ENCODE peak calls at places on chromosomes 1 and 21, in five cellular contexts. One of them, this sample, is unnamed.

GRCh38 chr1:68293609-68294353 is 61.5 kb upstream of the WLS start:
- DNase-seq in testis: peak
- DNase-seq in fibroblast of lung: peak
- DNase-seq in cardiac muscle cell: peak
- DNase-seq in fibroblast of pulmonary artery: peak
- DNase-seq in this sample: no peak

GRCh38 chr1:81030441-81030840 is 770.3 kb upstream of the ADGRL2 start:
- DNase-seq in testis: no peak
- DNase-seq in fibroblast of pulmonary artery: no peak
- DNase-seq in cardiac muscle cell: no peak
- DNase-seq in fibroblast of lung: no peak
- DNase-seq in this sample: no peak

GRCh38 chr1:241610056-241610815 is 29.9 kb downstream of the CHML start:
- DNase-seq in testis: peak
- DNase-seq in cardiac muscle cell: peak
- DNase-seq in fibroblast of pulmonary artery: peak
- DNase-seq in fibroblast of lung: peak
- DNase-seq in this sample: no peak

GRCh38 chr21:31599563-31599962 is 59.9 kb upstream of the SOD1 start:
- DNase-seq in cardiac muscle cell: no peak
- DNase-seq in testis: no peak
- DNase-seq in fibroblast of lung: no peak
- DNase-seq in fibroblast of pulmonary artery: no peak
- DNase-seq in this sample: no peak

GRCh38 chr21:42360317-42360716 is 6.0 kb downstream of the TFF1 start:
- DNase-seq in cardiac muscle cell: no peak
- DNase-seq in fibroblast of pulmonary artery: no peak
- DNase-seq in fibroblast of lung: no peak
- DNase-seq in testis: no peak
- DNase-seq in this sample: no peak

GRCh38 chr1:10687142-10687715 is 109.2 kb downstream of the CASZ1 start:
- DNase-seq in testis: no peak
- DNase-seq in cardiac muscle cell: no peak
- DNase-seq in fibroblast of lung: no peak
- DNase-seq in fibroblast of pulmonary artery: no peak
- DNase-seq in this sample: no peak

GRCh38 chr1:15453773-15454172 is 2.8 kb upstream of the CELA2A start:
- DNase-seq in fibroblast of lung: no peak
- DNase-seq in testis: no peak
- DNase-seq in cardiac muscle cell: no peak
- DNase-seq in fibroblast of pulmonary artery: no peak
- DNase-seq in this sample: no peak

GRCh38 chr1:241627453-241628329 is 12.5 kb downstream of the CHML start:
- DNase-seq in cardiac muscle cell: peak
- DNase-seq in fibroblast of lung: peak
- DNase-seq in testis: no peak
- DNase-seq in fibroblast of pulmonary artery: peak
- DNase-seq in this sample: no peak

GRCh38 chr1:66182551-66183178 is 351.3 kb upstream of the SGIP1 start:
- DNase-seq in fibroblast of lung: peak
- DNase-seq in testis: no peak
- DNase-seq in fibroblast of pulmonary artery: peak
- DNase-seq in cardiac muscle cell: no peak
- DNase-seq in this sample: peak

GRCh38 chr1:38029081-38029681 is 16.6 kb downstream of the UTP11 start:
- DNase-seq in fibroblast of lung: peak
- DNase-seq in fibroblast of pulmonary artery: peak
- DNase-seq in cardiac muscle cell: peak
- DNase-seq in testis: peak
- DNase-seq in this sample: no peak

GRCh38 chr1:10737268-10737624 is 59.2 kb downstream of the CASZ1 start:
- DNase-seq in fibroblast of pulmonary artery: no peak
- DNase-seq in fibroblast of lung: no peak
- DNase-seq in cardiac muscle cell: peak
- DNase-seq in testis: no peak
- DNase-seq in this sample: no peak

GRCh38 chr1:76494807-76495206 is 372.5 kb upstream of the ST6GALNAC5 start:
- DNase-seq in cardiac muscle cell: no peak
- DNase-seq in fibroblast of pulmonary artery: peak
- DNase-seq in fibroblast of lung: peak
- DNase-seq in testis: peak
- DNase-seq in this sample: no peak

GRCh38 chr1:237857455-237857854 is 33.3 kb downstream of the ZP4 start:
- DNase-seq in fibroblast of lung: no peak
- DNase-seq in testis: no peak
- DNase-seq in cardiac muscle cell: no peak
- DNase-seq in fibroblast of pulmonary artery: no peak
- DNase-seq in this sample: no peak

GRCh38 chr1:94672934-94673333 is 131.4 kb upstream of the F3 start:
- DNase-seq in fibroblast of pulmonary artery: peak
- DNase-seq in fibroblast of lung: peak
- DNase-seq in cardiac muscle cell: no peak
- DNase-seq in testis: no peak
- DNase-seq in this sample: peak

GRCh38 chr1:183652107-183652506 is 1.0 kb downstream of the APOBEC4 start:
- DNase-seq in cardiac muscle cell: no peak
- DNase-seq in fibroblast of lung: no peak
- DNase-seq in fibroblast of pulmonary artery: no peak
- DNase-seq in testis: no peak
- DNase-seq in this sample: no peak

GRCh38 chr1:157482174-157482573 is 70.1 kb downstream of the FCRL5 start:
- DNase-seq in testis: no peak
- DNase-seq in fibroblast of lung: no peak
- DNase-seq in cardiac muscle cell: no peak
- DNase-seq in fibroblast of pulmonary artery: no peak
- DNase-seq in this sample: no peak

GRCh38 chr1:10694633-10695627 is 101.5 kb downstream of the CASZ1 start:
- DNase-seq in fibroblast of lung: peak
- DNase-seq in fibroblast of pulmonary artery: peak
- DNase-seq in testis: peak
- DNase-seq in cardiac muscle cell: peak
- DNase-seq in this sample: no peak

GRCh38 chr1:182890927-182891610 is 51.9 kb downstream of the DHX9 start:
- DNase-seq in testis: no peak
- DNase-seq in fibroblast of pulmonary artery: no peak
- DNase-seq in fibroblast of lung: no peak
- DNase-seq in cardiac muscle cell: no peak
- DNase-seq in this sample: no peak

GRCh38 chr1:159800177-159800935 is 1.8 kb upstream of the FCRL6 start:
- DNase-seq in fibroblast of pulmonary artery: no peak
- DNase-seq in cardiac muscle cell: no peak
- DNase-seq in fibroblast of lung: no peak
- DNase-seq in testis: no peak
- DNase-seq in this sample: no peak

GRCh38 chr21:41170442-41170841 is 2.5 kb downstream of the BACE2 start:
- DNase-seq in fibroblast of lung: peak
- DNase-seq in cardiac muscle cell: peak
- DNase-seq in fibroblast of pulmonary artery: peak
- DNase-seq in testis: peak
- DNase-seq in this sample: no peak

GRCh38 chr1:172990598-172991215 is 60.0 kb downstream of the TNFSF18 start:
- DNase-seq in fibroblast of lung: peak
- DNase-seq in cardiac muscle cell: no peak
- DNase-seq in fibroblast of pulmonary artery: peak
- DNase-seq in testis: no peak
- DNase-seq in this sample: no peak

GRCh38 chr1:172085372-172085771 is 244.1 kb downstream of the DNM3 start:
- DNase-seq in fibroblast of pulmonary artery: no peak
- DNase-seq in testis: no peak
- DNase-seq in fibroblast of lung: no peak
- DNase-seq in cardiac muscle cell: no peak
- DNase-seq in this sample: no peak

GRCh38 chr1:19043579-19044443 is 87.3 kb upstream of the IFFO2 start:
- DNase-seq in fibroblast of pulmonary artery: no peak
- DNase-seq in fibroblast of lung: no peak
- DNase-seq in cardiac muscle cell: no peak
- DNase-seq in testis: no peak
- DNase-seq in this sample: no peak

GRCh38 chr1:196546272-196547245 is 61.7 kb downstream of the KCNT2 start:
- DNase-seq in fibroblast of pulmonary artery: peak
- DNase-seq in cardiac muscle cell: no peak
- DNase-seq in fibroblast of lung: peak
- DNase-seq in testis: no peak
- DNase-seq in this sample: no peak

GRCh38 chr21:25513810-25514209 is 93.5 kb downstream of the MRPL39 start:
- DNase-seq in fibroblast of lung: no peak
- DNase-seq in cardiac muscle cell: no peak
- DNase-seq in fibroblast of pulmonary artery: no peak
- DNase-seq in testis: no peak
- DNase-seq in this sample: no peak

GRCh38 chr1:203278885-203279406 is 26.4 kb upstream of the BTG2 start:
- DNase-seq in testis: no peak
- DNase-seq in cardiac muscle cell: no peak
- DNase-seq in fibroblast of lung: no peak
- DNase-seq in fibroblast of pulmonary artery: peak
- DNase-seq in this sample: no peak

GRCh38 chr1:115710859-115711624 is 57.5 kb downstream of the CASQ2 start:
- DNase-seq in cardiac muscle cell: no peak
- DNase-seq in fibroblast of lung: no peak
- DNase-seq in fibroblast of pulmonary artery: no peak
- DNase-seq in testis: no peak
- DNase-seq in this sample: no peak

GRCh38 chr1:75908717-75909152 is 23.5 kb downstream of the ASB17 start:
- DNase-seq in testis: peak
- DNase-seq in cardiac muscle cell: peak
- DNase-seq in fibroblast of pulmonary artery: peak
- DNase-seq in fibroblast of lung: peak
- DNase-seq in this sample: peak

GRCh38 chr1:8664887-8665286 is 152.6 kb downstream of the RERE start:
- DNase-seq in fibroblast of pulmonary artery: no peak
- DNase-seq in testis: no peak
- DNase-seq in cardiac muscle cell: no peak
- DNase-seq in fibroblast of lung: no peak
- DNase-seq in this sample: no peak

GRCh38 chr1:169809370-169810095 is 14.8 kb upstream of the METTL18 start:
- DNase-seq in fibroblast of pulmonary artery: peak
- DNase-seq in fibroblast of lung: peak
- DNase-seq in testis: peak
- DNase-seq in cardiac muscle cell: peak
- DNase-seq in this sample: peak

GRCh38 chr1:45263132-45263531 is 56.7 kb upstream of the ZSWIM5 start:
- DNase-seq in testis: no peak
- DNase-seq in fibroblast of pulmonary artery: peak
- DNase-seq in cardiac muscle cell: no peak
- DNase-seq in fibroblast of lung: no peak
- DNase-seq in this sample: no peak

GRCh38 chr1:45265244-45265643 is 58.8 kb upstream of the ZSWIM5 start:
- DNase-seq in testis: no peak
- DNase-seq in fibroblast of pulmonary artery: no peak
- DNase-seq in cardiac muscle cell: no peak
- DNase-seq in fibroblast of lung: no peak
- DNase-seq in this sample: no peak

DNA sequence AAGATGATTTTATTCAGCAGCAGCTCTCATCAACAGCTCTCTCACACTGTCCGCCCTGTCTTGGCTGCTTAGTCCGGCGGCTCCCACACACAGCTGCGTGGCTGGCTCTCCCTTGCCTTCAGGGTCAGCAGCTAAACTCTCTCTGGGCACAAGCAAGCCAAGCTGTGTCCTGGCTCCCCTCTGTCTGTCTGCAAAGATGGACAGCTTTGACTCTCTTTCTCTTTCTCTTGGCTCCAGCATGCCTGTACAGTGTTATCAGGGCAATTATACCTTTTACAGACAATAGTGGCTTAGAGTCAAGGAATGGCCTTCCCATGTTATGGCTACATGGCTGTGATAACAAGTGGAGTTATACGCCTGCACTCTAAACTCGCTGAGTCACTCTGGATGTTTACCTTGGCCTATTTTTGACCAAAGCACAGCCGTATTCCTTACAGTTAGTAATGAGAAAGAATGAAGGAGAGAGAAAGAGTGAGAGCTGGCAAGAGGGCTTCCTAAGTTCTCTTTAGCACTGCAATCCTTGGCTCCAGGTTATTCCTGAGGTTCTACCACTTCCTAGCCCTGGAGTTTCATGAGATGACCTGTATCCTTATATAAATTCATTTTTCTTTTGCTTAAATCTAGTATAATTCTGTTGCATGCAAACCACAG is 59.9 kb upstream of the ZSWIM5 start:
- DNase-seq in testis: peak
- DNase-seq in cardiac muscle cell: no peak
- DNase-seq in fibroblast of pulmonary artery: peak
- DNase-seq in fibroblast of lung: peak
- DNase-seq in this sample: no peak
- H3K4me3 ChIP-seq in testis: no peak
- H3K4me3 ChIP-seq in cardiac muscle cell: no peak
- H3K4me3 ChIP-seq in fibroblast of pulmonary artery: peak
- H3K4me3 ChIP-seq in fibroblast of lung: no peak
- H3K4me3 ChIP-seq in this sample: no peak

DNA sequence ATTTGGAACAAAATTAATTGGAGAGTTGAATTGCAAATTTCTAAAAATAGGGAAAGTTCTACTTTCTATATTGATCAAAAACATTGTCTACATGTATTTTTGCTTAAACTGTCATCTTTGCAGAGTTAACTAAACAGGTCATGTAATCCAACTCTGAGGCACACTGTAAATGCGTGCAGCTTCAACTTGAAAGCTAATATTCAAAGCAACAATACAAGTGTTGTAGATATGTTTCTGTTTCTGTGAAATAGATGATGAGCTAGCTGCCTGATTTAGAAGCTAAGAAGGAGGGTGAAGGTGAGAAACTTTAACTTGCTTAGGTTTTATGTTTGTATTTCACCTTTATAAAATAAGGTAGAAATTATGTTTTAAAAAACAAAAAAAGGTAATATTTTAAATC is 77.2 kb downstream of the IVNS1ABP start:
- DNase-seq in fibroblast of pulmonary artery: no peak
- DNase-seq in fibroblast of lung: no peak
- DNase-seq in cardiac muscle cell: no peak
- DNase-seq in testis: no peak
- DNase-seq in this sample: no peak
- TF ChIP-seq CTCF in fibroblast of pulmonary artery: no peak
- TF ChIP-seq CTCF in fibroblast of lung: no peak
- TF ChIP-seq CTCF in cardiac muscle cell: no peak
- TF ChIP-seq CTCF in testis: no peak
- TF ChIP-seq CTCF in this sample: no peak

DNA sequence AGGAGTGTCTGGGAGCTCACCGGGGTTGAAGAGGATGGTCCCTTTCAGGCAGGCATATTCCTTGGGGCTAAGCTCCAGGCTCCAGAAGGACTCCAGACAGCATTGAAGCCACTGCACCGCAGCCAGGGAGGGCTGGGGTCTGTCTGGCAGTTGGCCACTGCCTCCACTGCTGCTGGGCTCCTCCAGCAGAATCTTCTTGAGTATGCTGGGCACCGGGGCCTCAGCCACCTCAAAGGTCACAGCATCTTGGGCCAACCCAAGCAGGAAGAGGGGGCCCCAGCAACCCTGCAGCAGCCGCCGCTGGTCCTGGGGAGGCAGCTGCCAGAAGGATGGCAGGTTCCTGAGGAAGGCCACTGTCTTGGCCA is 404 bp downstream of the NR0B2 start:
- DNase-seq in testis: no peak
- DNase-seq in fibroblast of lung: no peak
- DNase-seq in cardiac muscle cell: no peak
- DNase-seq in fibroblast of pulmonary artery: no peak
- DNase-seq in this sample: no peak
- H3K4me3 ChIP-seq in testis: no peak
- H3K4me3 ChIP-seq in fibroblast of lung: no peak
- H3K4me3 ChIP-seq in cardiac muscle cell: no peak
- H3K4me3 ChIP-seq in fibroblast of pulmonary artery: no peak
- H3K4me3 ChIP-seq in this sample: no peak

GRCh38 chr1:1461721-1462317 is 9.7 kb upstream of the ATAD3B start:
- DNase-seq in fibroblast of pulmonary artery: no peak
- DNase-seq in fibroblast of lung: no peak
- DNase-seq in cardiac muscle cell: no peak
- DNase-seq in testis: no peak
- DNase-seq in this sample: no peak
- TF ChIP-seq CTCF in fibroblast of pulmonary artery: no peak
- TF ChIP-seq CTCF in fibroblast of lung: no peak
- TF ChIP-seq CTCF in cardiac muscle cell: no peak
- TF ChIP-seq CTCF in testis: no peak
- TF ChIP-seq CTCF in this sample: no peak